ENCODE peak calls at places on chromosomes 16 and 17, in seven cellular contexts. X is epithelial cell of esophagus; P is CD8-positive, alpha-beta T cell; K is WTC11; M is upper lobe of left lung; E is fibroblast of pulmonary artery; S is HL-60. O is an unnamed sample.
A peak's percentile ranks its signal among the peaks of the same experiment; 100 is the strongest.

GRCh38 chr16:23186171-23186570 is 3.6 kb downstream of the SCNN1G start:
- DNase-seq in X (no peak), P (no peak), K (no peak), M (peak; percentile 72), E (no peak), S (no peak), O (no peak)

GRCh38 chr17:72359811-72360210 is 239.0 kb downstream of the SOX9 start:
- DNase-seq in X (peak; percentile 52), P (no peak), K (no peak), M (no peak), E (no peak), S (no peak), O (no peak)

GRCh38 chr17:66625321-66625767 is 209.6 kb upstream of the CACNG5 start:
- DNase-seq in X (peak; percentile 45), P (no peak), K (no peak), M (no peak), E (peak; percentile 55), S (no peak), O (no peak)

GRCh38 chr16:25063865-25064264 is 47.7 kb upstream of the LCMT1 start:
- DNase-seq in X (no peak), P (no peak), K (no peak), M (no peak), E (peak; percentile 72), S (no peak), O (no peak)

GRCh38 chr17:39667262-39668140 is 752 bp upstream of the PNMT start:
- DNase-seq in X (no peak), P (no peak), K (peak; percentile 25), M (peak; percentile 89), E (no peak), S (no peak), O (no peak)

GRCh38 chr17:42944211-42944610 is 20.0 kb downstream of the AARSD1 start:
- DNase-seq in X (no peak), P (no peak), K (no peak), M (no peak), E (peak; percentile 38), S (no peak), O (no peak)

GRCh38 chr16:57048095-57048494 is 44.3 kb upstream of the CPNE2 start:
- DNase-seq in X (no peak), P (no peak), K (no peak), M (no peak), E (no peak), S (no peak), O (no peak)

GRCh38 chr16:700684-701584 is 4.7 kb downstream of the FBXL16 start:
- DNase-seq in X (no peak), P (no peak), K (peak; percentile 76), M (peak; percentile 91), E (no peak), S (no peak), O (no peak)

GRCh38 chr16:73268311-73268997 is 220.5 kb upstream of the ZFHX3 start:
- DNase-seq in X (peak; percentile 12), P (no peak), K (peak; percentile 50), M (peak; percentile 56), E (peak; percentile 7), S (no peak), O (no peak)

GRCh38 chr16:68040506-68041288 is 17.6 kb downstream of the DUS2 start:
- DNase-seq in X (peak; percentile 83), P (peak; percentile 91), K (peak; percentile 93), M (peak; percentile 85), E (peak; percentile 67), S (peak; percentile 69), O (peak; percentile 82)

GRCh38 chr16:54284319-54284930 is 2.2 kb downstream of the IRX3 start:
- DNase-seq in X (peak; percentile 26), P (no peak), K (peak; percentile 46), M (peak; percentile 89), E (no peak), S (no peak), O (no peak)

GRCh38 chr17:80931421-80932265 is 60.0 kb upstream of the CHMP6 start:
- DNase-seq in X (no peak), P (no peak), K (peak; percentile 73), M (no peak), E (peak; percentile 48), S (no peak), O (no peak)

GRCh38 chr17:40411821-40412220 is 5.9 kb downstream of the TOP2A start:
- DNase-seq in X (no peak), P (no peak), K (no peak), M (no peak), E (no peak), S (no peak), O (no peak)

GRCh38 chr16:71426069-71426879 is 15.6 kb downstream of the TLE7 start:
- DNase-seq in X (peak; percentile 93), P (no peak), K (peak; percentile 94), M (peak; percentile 76), E (peak; percentile 75), S (peak; percentile 16), O (no peak)

GRCh38 chr17:38320482-38320881 is 23.3 kb downstream of the GPR179 start:
- DNase-seq in X (peak; percentile 90), P (no peak), K (no peak), M (no peak), E (no peak), S (no peak), O (no peak)

GRCh38 chr16:58829096-58829495 is 95.0 kb upstream of the GOT2 start:
- DNase-seq in X (no peak), P (no peak), K (no peak), M (no peak), E (peak; percentile 3), S (no peak), O (no peak)

GRCh38 chr16:72936408-72936807 is 111.5 kb downstream of the ZFHX3 start:
- DNase-seq in X (no peak), P (no peak), K (no peak), M (no peak), E (no peak), S (no peak), O (no peak)

GRCh38 chr16:68445458-68445857 is 2.9 kb downstream of the SMPD3 start:
- DNase-seq in X (peak; percentile 80), P (no peak), K (peak; percentile 82), M (no peak), E (peak; percentile 10), S (peak; percentile 41), O (no peak)

GRCh38 chr16:74107795-74108610 is 188.6 kb upstream of the PSMD7 start:
- DNase-seq in X (peak; percentile 65), P (no peak), K (peak; percentile 80), M (no peak), E (peak; percentile 7), S (no peak), O (no peak)

GRCh38 chr16:53518550-53519416 is 15.8 kb upstream of the AKTIP start:
- DNase-seq in X (no peak), P (peak; percentile 66), K (no peak), M (no peak), E (peak; percentile 95), S (no peak), O (peak; percentile 46)

GRCh38 chr17:38616361-38616760 is 10.6 kb upstream of the SRCIN1 start:
- DNase-seq in X (no peak), P (no peak), K (no peak), M (no peak), E (no peak), S (no peak), O (no peak)

GRCh38 chr16:85306071-85306792 is 194.0 kb upstream of the CIBAR2 start:
- DNase-seq in X (peak; percentile 75), P (peak; percentile 68), K (no peak), M (peak; percentile 83), E (peak; percentile 92), S (peak; percentile 39), O (peak; percentile 72)

GRCh38 chr16:74480150-74481029 is 59.1 kb upstream of the CLEC18B start:
- DNase-seq in X (peak; percentile 83), P (no peak), K (no peak), M (no peak), E (peak; percentile 31), S (no peak), O (no peak)

GRCh38 chr17:1365445-1366039 is 34.5 kb downstream of the YWHAE start:
- DNase-seq in X (peak; percentile 82), P (peak; percentile 47), K (peak; percentile 53), M (no peak), E (peak; percentile 86), S (no peak), O (no peak)

GRCh38 chr17:75587718-75588545 is at the start of gene MYO15B:
- DNase-seq in X (no peak), P (peak; percentile 54), K (peak; percentile 72), M (peak; percentile 95), E (no peak), S (no peak), O (peak; percentile 73)
- TF ChIP-seq CTCF in X (no peak), P (peak; percentile 18), K (no peak), M (peak; percentile 42), E (no peak), S (no peak), O (no peak)

GRCh38 chr17:50944054-50944901 is 78.1 kb upstream of the TOB1 start:
- DNase-seq in X (no peak), P (peak; percentile 78), K (peak; percentile 65), M (peak; percentile 95), E (peak; percentile 29), S (no peak), O (no peak)
- TF ChIP-seq CTCF in X (no peak), P (no peak), K (no peak), M (no peak), E (no peak), S (no peak), O (no peak)

DNA sequence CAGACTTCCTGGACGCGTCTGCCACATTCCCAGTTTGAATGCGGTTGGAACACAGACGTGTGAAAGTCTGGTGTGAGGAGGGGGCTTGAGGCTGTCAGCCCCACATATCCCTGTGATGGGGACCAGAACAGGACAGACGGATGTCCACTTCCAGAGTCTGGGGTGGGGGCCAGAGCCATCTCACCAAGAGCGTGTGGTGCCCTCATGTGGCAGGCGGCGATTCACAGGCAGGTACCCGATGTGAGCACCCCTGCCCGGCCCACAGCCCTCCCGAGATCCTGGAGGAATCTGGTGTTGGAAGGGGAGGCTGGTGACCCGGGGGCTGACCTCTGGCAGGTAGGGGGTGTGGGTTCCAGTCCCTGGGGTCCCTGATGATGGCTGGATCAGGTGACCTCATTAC is 51.5 kb downstream of the ENGASE start:
- DNase-seq in X (no peak), P (no peak), K (peak; percentile 54), M (peak; percentile 48), E (no peak), S (no peak), O (no peak)
- TF ChIP-seq CTCF in X (peak; percentile 25), P (no peak), K (no peak), M (no peak), E (no peak), S (no peak), O (no peak)

GRCh38 chr16:4103741-4104140 is 12.5 kb downstream of the ADCY9 start:
- DNase-seq in X (no peak), P (no peak), K (no peak), M (no peak), E (no peak), S (no peak), O (no peak)
- TF ChIP-seq CTCF in X (no peak), P (no peak), K (no peak), M (no peak), E (no peak), S (no peak), O (no peak)

GRCh38 chr16:31357324-31358156 is 2.6 kb downstream of the ITGAX start:
- DNase-seq in X (no peak), P (no peak), K (no peak), M (peak; percentile 58), E (no peak), S (no peak), O (no peak)
- TF ChIP-seq CTCF in X (no peak), P (no peak), K (no peak), M (no peak), E (no peak), S (no peak), O (no peak)

GRCh38 chr17:60599620-60600489 is at the start of gene PPM1D:
- DNase-seq in X (peak; percentile 99), P (peak; percentile 98), K (peak; percentile 99), M (peak; percentile 99), E (peak; percentile 99), S (peak; percentile 92), O (peak; percentile 96)
- TF ChIP-seq CTCF in X (no peak), P (no peak), K (no peak), M (no peak), E (no peak), S (no peak), O (no peak)

O was measured in activated B cell treated with CpG ODN at 0.5 μM for 24 hours.